ENCODE peak calls at places on chromosomes 3 and 15, in seven cellular contexts. S is NT2/D1, X is HCT116, E is K562, D is HepG2, W is SK-N-SH, H is GM12878. Y is an unnamed sample.

GRCh38 chr3:149198611-149199010 is 23.0 kb downstream of the CP start:
- DNase-seq in S (peak), H (no peak), E (no peak), D (no peak), W (no peak), X (no peak), Y (peak)

GRCh38 chr15:52800852-52801747 is 11.0 kb upstream of the ONECUT1 start:
- DNase-seq in S (no peak), W (no peak), H (no peak), E (no peak), X (no peak), D (no peak), Y (no peak)

GRCh38 chr3:135412475-135412874 is 553.1 kb upstream of the PPP2R3A start:
- DNase-seq in E (no peak), W (no peak), S (no peak), D (no peak), X (no peak), H (no peak), Y (no peak)

GRCh38 chr15:67146214-67146613 is 80.8 kb downstream of the SMAD3 start:
- DNase-seq in X (no peak), W (peak), H (no peak), E (no peak), S (no peak), D (peak), Y (no peak)

GRCh38 chr3:99633887-99634558 is 4.4 kb upstream of the COL8A1 start:
- DNase-seq in H (no peak), X (no peak), D (no peak), S (no peak), E (no peak), W (no peak), Y (no peak)

GRCh38 chr15:22878103-22878502 is 39.6 kb downstream of the NIPA2 start:
- DNase-seq in X (no peak), S (no peak), E (no peak), D (no peak), W (peak), H (no peak), Y (no peak)

GRCh38 chr15:25543156-25543555 is 104.3 kb upstream of the UBE3A start:
- DNase-seq in W (peak), E (no peak), H (no peak), D (no peak), S (no peak), X (no peak), Y (no peak)

GRCh38 chr3:126781406-126781805 is 77.4 kb downstream of the CHCHD6 start:
- DNase-seq in W (peak), H (no peak), D (no peak), E (no peak), S (no peak), X (no peak), Y (no peak)

GRCh38 chr3:138448631-138449030 is 14.2 kb downstream of the ESYT3 start:
- DNase-seq in S (no peak), W (no peak), E (no peak), D (no peak), X (no peak), H (no peak), Y (no peak)

GRCh38 chr3:128342701-128343180 is 123.9 kb downstream of the DNAJB8 start:
- DNase-seq in E (no peak), X (no peak), D (no peak), H (no peak), W (no peak), S (no peak), Y (no peak)

GRCh38 chr3:187741403-187742350 is 3.6 kb downstream of the BCL6 start:
- DNase-seq in D (peak), W (peak), S (no peak), X (peak), E (peak), H (no peak), Y (no peak)

GRCh38 chr3:182455011-182455410 is 338.3 kb upstream of the ATP11B start:
- DNase-seq in H (no peak), W (no peak), S (no peak), X (no peak), D (no peak), E (no peak), Y (no peak)

GRCh38 chr3:13504161-13504831 is 24.2 kb downstream of the HDAC11 start:
- DNase-seq in D (no peak), E (no peak), S (no peak), H (no peak), X (no peak), W (no peak), Y (no peak)

GRCh38 chr15:40052604-40053003 is 13.6 kb upstream of the SRP14 start:
- DNase-seq in X (no peak), E (no peak), H (no peak), W (no peak), S (no peak), D (no peak), Y (no peak)

GRCh38 chr3:130934442-130935089 is 40.7 kb downstream of the ATP2C1 start:
- DNase-seq in E (no peak), W (no peak), X (no peak), H (no peak), S (no peak), D (no peak), Y (no peak)

GRCh38 chr15:52318729-52319500 is 23.3 kb upstream of the MYO5C start:
- DNase-seq in D (no peak), S (no peak), X (no peak), W (no peak), E (no peak), H (no peak), Y (no peak)

GRCh38 chr15:67405208-67406191 is 115.4 kb upstream of the C15orf61 start:
- DNase-seq in S (no peak), X (peak), E (no peak), W (no peak), D (no peak), H (no peak), Y (no peak)

GRCh38 chr15:41951571-41951970 is 20.8 kb downstream of the EHD4 start:
- DNase-seq in X (no peak), W (no peak), S (no peak), D (no peak), E (no peak), H (no peak), Y (no peak)

GRCh38 chr15:64619880-64620839 is 155.2 kb downstream of the RBPMS2 start:
- DNase-seq in D (no peak), W (no peak), X (no peak), S (no peak), E (no peak), H (no peak), Y (no peak)

DNA sequence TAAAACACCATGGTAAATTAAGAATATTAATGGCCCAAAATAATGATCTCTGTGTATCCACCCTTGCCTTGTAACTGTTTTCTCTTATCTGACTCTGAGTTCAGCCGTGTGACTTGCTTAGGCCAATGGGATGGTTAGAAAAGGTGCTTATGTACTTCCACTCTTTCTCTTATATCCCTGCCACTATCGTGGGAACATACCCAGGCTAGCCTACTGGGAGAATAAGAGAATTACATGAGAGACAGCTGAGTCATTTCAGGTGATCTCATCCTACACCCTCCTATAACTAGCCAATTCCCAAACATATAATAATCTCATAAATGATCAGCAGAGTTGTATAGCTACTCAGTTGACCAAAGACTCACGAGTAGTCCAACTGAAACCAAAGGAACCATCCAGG is 98.3 kb upstream of the ABI3BP start:
- DNase-seq in D (peak), S (no peak), X (peak), H (no peak), E (peak), W (no peak), Y (no peak)
- TF ChIP-seq YY1 in D (no peak), S (no peak), X (no peak), H (no peak), E (no peak), W (no peak), Y (no peak)

GRCh38 chr3:179760944-179761343 is 108.1 kb downstream of the USP13 start:
- DNase-seq in W (no peak), E (no peak), S (no peak), D (peak), H (no peak), X (no peak), Y (peak)
- TF ChIP-seq YY1 in W (no peak), E (no peak), S (no peak), D (no peak), H (no peak), X (no peak), Y (no peak)

GRCh38 chr15:58369261-58369699 is 62.5 kb upstream of the LIPC start:
- DNase-seq in E (no peak), W (no peak), D (peak), S (no peak), H (no peak), X (no peak), Y (no peak)
- TF ChIP-seq YY1 in E (no peak), W (no peak), D (no peak), S (no peak), H (peak), X (no peak), Y (no peak)

GRCh38 chr3:134067311-134068161 is 37.8 kb upstream of the SLCO2A1 start:
- DNase-seq in D (no peak), E (no peak), X (no peak), W (no peak), S (no peak), H (no peak), Y (peak)
- TF ChIP-seq YY1 in D (no peak), E (no peak), X (no peak), W (no peak), S (no peak), H (no peak), Y (no peak)